ENCODE peak calls at places on chromosome 16, in seven cellular contexts. W is psoas muscle; E is foreskin fibroblast; C is CD8-positive, alpha-beta T cell; A is effector memory CD4-positive, alpha-beta T cell; H is lower leg skin; D is right lobe of liver. O is an unnamed sample.
A peak's percentile ranks its signal among the peaks of the same experiment; 100 is the strongest.

GRCh38 chr16:88633684-88634140 is 4.7 kb upstream of the IL17C start:
- DNase-seq in C (peak; percentile 43), A (peak; percentile 60), H (no peak), E (peak; percentile 45), W (no peak), D (no peak), O (peak; percentile 33)

GRCh38 chr16:3467920-3468319 is 24.4 kb downstream of the NAA60 start:
- DNase-seq in H (no peak), A (no peak), W (no peak), E (peak; percentile 87), D (no peak), C (no peak), O (no peak)

GRCh38 chr16:80259289-80259805 is 281.4 kb upstream of the DYNLRB2 start:
- DNase-seq in H (no peak), D (no peak), W (no peak), A (no peak), C (no peak), E (no peak), O (no peak)

GRCh38 chr16:82954224-82954929 is 327.6 kb downstream of the CDH13 start:
- DNase-seq in E (peak; percentile 9), A (no peak), C (no peak), D (no peak), W (no peak), H (no peak), O (no peak)

GRCh38 chr16:29007865-29008593 is 23.2 kb downstream of the LAT start:
- DNase-seq in W (no peak), H (no peak), C (peak; percentile 57), E (peak; percentile 89), D (no peak), A (no peak), O (no peak)

GRCh38 chr16:28494141-28494851 is at the start of gene APOBR:
- DNase-seq in C (peak; percentile 81), E (no peak), W (peak; percentile 37), H (peak; percentile 44), D (no peak), A (peak; percentile 85), O (peak; percentile 47)

GRCh38 chr16:86088816-86089215 is 189.9 kb downstream of the IRF8 start:
- DNase-seq in E (no peak), D (no peak), C (no peak), A (no peak), H (no peak), W (no peak), O (no peak)

GRCh38 chr16:4303973-4304372 is 11.9 kb upstream of the GLIS2 start:
- DNase-seq in A (no peak), H (no peak), E (peak; percentile 54), C (no peak), W (no peak), D (no peak), O (no peak)

GRCh38 chr16:67703626-67704025 is 15.5 kb downstream of the GFOD2 start:
- DNase-seq in D (no peak), C (no peak), A (no peak), E (no peak), H (no peak), W (no peak), O (no peak)

GRCh38 chr16:23504076-23504452 is 6.2 kb downstream of the GGA2 start:
- DNase-seq in A (no peak), W (peak; percentile 56), C (no peak), H (peak; percentile 78), D (no peak), E (peak; percentile 51), O (no peak)

GRCh38 chr16:54140057-54140787 is 146.4 kb downstream of the IRX3 start:
- DNase-seq in A (no peak), C (no peak), H (no peak), W (no peak), E (no peak), D (no peak), O (no peak)

GRCh38 chr16:68792465-68793324 is 50.6 kb upstream of the TANGO6 start:
- DNase-seq in H (no peak), A (no peak), W (no peak), D (peak; percentile 91), C (no peak), E (peak; percentile 24), O (no peak)

GRCh38 chr16:5215911-5216310 is 118.3 kb upstream of the EEF2KMT start:
- DNase-seq in H (no peak), C (no peak), A (no peak), E (no peak), D (no peak), W (no peak), O (no peak)

GRCh38 chr16:4736546-4736945 is 2.2 kb downstream of the DNAAF8 start:
- DNase-seq in W (no peak), E (no peak), D (no peak), C (no peak), A (no peak), H (no peak), O (no peak)

GRCh38 chr16:74740795-74741304 is 33.8 kb downstream of the FA2H start:
- DNase-seq in E (peak; percentile 34), A (no peak), H (peak; percentile 53), D (no peak), C (no peak), W (peak; percentile 51), O (peak; percentile 97)

GRCh38 chr16:50615891-50616290 is 65.2 kb downstream of the SNX20 start:
- DNase-seq in C (no peak), H (no peak), W (no peak), A (no peak), E (no peak), D (no peak), O (no peak)

GRCh38 chr16:30647274-30647571 is 3.5 kb upstream of the PRR14 start:
- DNase-seq in C (no peak), E (no peak), A (no peak), D (no peak), W (no peak), H (no peak), O (no peak)

GRCh38 chr16:30652005-30652296 is 1.2 kb downstream of the PRR14 start:
- DNase-seq in H (no peak), C (no peak), W (no peak), A (no peak), E (no peak), D (no peak), O (no peak)

GRCh38 chr16:30650369-30651123 is at the start of gene PRR14:
- DNase-seq in C (peak; percentile 96), H (peak; percentile 100), E (peak; percentile 100), W (peak; percentile 100), D (peak; percentile 100), A (peak; percentile 97), O (peak; percentile 100)

GRCh38 chr16:30651124-30652004 is 604 bp downstream of the PRR14 start:
- DNase-seq in E (peak; percentile 91), A (peak; percentile 82), H (peak; percentile 53), D (peak; percentile 76), C (peak; percentile 67), W (peak; percentile 71), O (peak; percentile 70)

DNA sequence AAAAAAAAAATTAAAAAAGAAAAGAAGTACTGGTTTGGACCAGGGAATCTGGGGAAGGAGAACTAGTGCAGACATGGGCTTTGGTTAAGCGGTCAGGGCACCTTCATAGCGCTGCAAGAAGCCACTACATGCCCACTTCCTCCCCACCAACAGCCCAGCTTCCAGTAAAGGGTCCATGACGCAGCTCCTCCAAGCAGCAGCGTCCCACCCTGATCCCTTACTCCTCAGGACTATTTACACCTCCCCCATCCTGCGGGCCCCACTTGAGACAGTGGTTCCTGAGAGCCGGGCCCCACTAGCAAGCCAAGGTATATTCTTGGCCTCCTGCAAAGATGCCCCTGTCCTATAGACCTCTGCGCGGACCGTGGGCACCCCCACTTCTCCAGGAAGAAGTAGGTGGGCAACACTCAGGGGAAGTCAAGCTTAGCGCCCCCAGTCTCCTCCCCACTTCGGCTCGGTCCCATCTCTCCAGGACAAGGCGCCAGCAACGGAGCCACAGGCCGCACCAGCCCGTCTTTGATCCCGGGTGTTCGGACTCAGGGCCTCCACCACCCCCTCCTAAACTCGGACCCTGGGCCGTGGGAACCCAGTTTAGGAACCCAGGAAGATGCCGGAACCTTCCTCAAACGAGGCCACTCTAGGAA is 913 bp upstream of the PRR14 start:
- DNase-seq in D (no peak), C (no peak), A (no peak), W (peak; percentile 46), H (no peak), E (no peak), O (no peak)
- H3K4me3 ChIP-seq in D (peak overlapping the region; percentile 80), C (peak overlapping the region; percentile 100), A (peak overlapping the region; percentile 97), W (peak overlapping the region; percentile 74), H (peak overlapping the region; percentile 45), E (peak overlapping the region; percentile 31), O (peak overlapping the region; percentile 23)

DNA sequence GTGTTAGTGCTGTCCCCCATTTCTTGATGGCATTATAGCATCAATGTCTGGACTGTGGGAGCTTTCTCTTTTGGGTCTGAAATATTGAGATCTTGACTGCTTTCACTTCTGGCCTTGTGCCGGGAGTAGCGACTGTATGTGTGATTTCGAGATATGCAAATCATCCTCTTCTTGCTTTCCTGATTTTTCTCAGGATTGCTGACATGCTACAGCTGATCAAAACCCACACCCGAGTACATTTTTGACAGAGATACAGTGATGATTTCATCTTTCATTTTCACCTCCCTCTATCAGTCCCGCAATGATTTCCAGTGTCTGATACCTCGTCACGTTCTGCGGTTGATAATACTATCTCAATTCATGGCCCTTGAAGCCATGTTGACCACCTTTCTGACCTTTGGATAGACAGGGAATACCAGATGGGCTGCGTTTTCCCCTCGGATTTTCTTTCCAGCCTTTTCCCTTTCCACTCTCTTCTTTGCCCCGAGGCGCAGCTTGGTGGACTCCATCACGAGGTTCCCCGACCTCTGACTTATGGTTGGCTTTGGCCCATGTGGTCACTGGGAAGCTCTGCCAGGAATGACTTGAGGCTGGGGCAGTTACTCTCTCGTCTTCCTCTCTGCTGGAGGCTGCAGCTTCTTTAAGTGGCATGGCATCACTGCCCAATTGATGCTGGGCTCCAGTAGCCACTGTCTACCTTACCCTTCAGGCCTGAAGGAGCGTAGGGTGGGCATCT is 184.4 kb downstream of the SNX29 start:
- DNase-seq in D (no peak), W (no peak), H (no peak), E (no peak), C (no peak), A (no peak), O (no peak)
- H3K4me3 ChIP-seq in D (no peak overlapping the region), W (no peak overlapping the region), H (no peak overlapping the region), E (no peak overlapping the region), C (no peak overlapping the region), A (no peak overlapping the region), O (no peak overlapping the region)

GRCh38 chr16:84833542-84834402 is 14.0 kb downstream of the CRISPLD2 start:
- DNase-seq in E (no peak), A (no peak), D (no peak), H (no peak), W (no peak), C (no peak), O (no peak)

GRCh38 chr16:84838383-84838948 is 18.7 kb downstream of the CRISPLD2 start:
- DNase-seq in H (no peak), W (no peak), E (no peak), C (no peak), D (no peak), A (no peak), O (no peak)

GRCh38 chr16:84836967-84837366 is 17.2 kb downstream of the CRISPLD2 start:
- DNase-seq in W (no peak), H (no peak), A (no peak), E (no peak), C (no peak), D (no peak), O (no peak)

GRCh38 chr16:84834403-84834772 is 14.6 kb downstream of the CRISPLD2 start:
- DNase-seq in C (no peak), A (no peak), H (no peak), W (no peak), D (no peak), E (peak; percentile 76), O (no peak)

GRCh38 chr16:84836234-84836647 is 16.5 kb downstream of the CRISPLD2 start:
- DNase-seq in H (peak; percentile 71), E (peak; percentile 99), C (no peak), W (peak; percentile 75), D (no peak), A (no peak), O (peak; percentile 52)
- H3K4me3 ChIP-seq in H (no peak overlapping the region), E (no peak overlapping the region), C (no peak overlapping the region), W (no peak overlapping the region), D (no peak overlapping the region), A (no peak overlapping the region), O (no peak overlapping the region)

GRCh38 chr16:11824362-11824761 is 27.0 kb downstream of the RSL1D1 start:
- DNase-seq in A (no peak), D (no peak), H (peak; percentile 82), C (no peak), E (peak; percentile 44), W (peak; percentile 42), O (peak; percentile 76)
- H3K4me3 ChIP-seq in A (no peak overlapping the region), D (no peak overlapping the region), H (no peak overlapping the region), C (no peak overlapping the region), E (no peak overlapping the region), W (no peak overlapping the region), O (no peak overlapping the region)

O was measured in adrenal gland.